ENCODE peak calls at places on chromosomes 5 and 9, in six cellular contexts. S is HuH-7; K is AG08395; Q is upper lobe of right lung; H is CD8-positive, alpha-beta T cell; N is IMR-90. R is an unnamed sample.

GRCh38 chr5:42487077-42487476 is 63.8 kb downstream of the GHR start:
- DNase-seq in N (no peak), K (no peak), Q (no peak), H (no peak), S (no peak), R (no peak)

GRCh38 chr9:15211160-15211993 is 95.6 kb downstream of the TTC39B start:
- DNase-seq in H (peak; percentile 30), S (peak; percentile 20), N (peak; percentile 79), K (peak; percentile 61), Q (no peak), R (no peak)

GRCh38 chr5:132787076-132787475 is 10.0 kb upstream of the SEPTIN8 start:
- DNase-seq in Q (no peak), H (no peak), N (peak; percentile 66), K (peak; percentile 84), S (no peak), R (no peak)

GRCh38 chr5:175860531-175861045 is 10.8 kb upstream of the CPLX2 start:
- DNase-seq in K (no peak), Q (no peak), S (no peak), N (no peak), H (no peak), R (no peak)

GRCh38 chr5:56409331-56410190 is 176.4 kb upstream of the ANKRD55 start:
- DNase-seq in H (no peak), S (no peak), K (peak; percentile 64), Q (no peak), N (peak; percentile 99), R (no peak)

GRCh38 chr5:54845567-54845941 is 139.8 kb downstream of the ESM1 start:
- DNase-seq in H (no peak), K (peak; percentile 56), S (no peak), Q (no peak), N (peak; percentile 75), R (no peak)

GRCh38 chr5:54807421-54807820 is 178.0 kb downstream of the ESM1 start:
- DNase-seq in Q (no peak), K (peak; percentile 77), H (no peak), S (no peak), N (peak; percentile 86), R (no peak)

GRCh38 chr9:136059321-136059791 is 35.7 kb downstream of the NACC2 start:
- DNase-seq in S (no peak), Q (peak; percentile 57), H (no peak), K (no peak), N (no peak), R (peak; percentile 59)

GRCh38 chr5:66960373-66961137 is 236.0 kb downstream of the CD180 start:
- DNase-seq in H (no peak), K (peak; percentile 41), N (peak; percentile 10), Q (no peak), S (peak; percentile 8), R (no peak)

GRCh38 chr9:73565833-73566465 is 414.3 kb downstream of the ANXA1 start:
- DNase-seq in S (peak; percentile 5), H (no peak), K (no peak), Q (no peak), N (no peak), R (no peak)

GRCh38 chr5:33408816-33409215 is 31.9 kb upstream of the TARS1 start:
- DNase-seq in N (no peak), K (peak; percentile 53), H (no peak), S (no peak), Q (no peak), R (no peak)

GRCh38 chr5:123094919-123095693 is 6.1 kb downstream of the PRDM6 start:
- DNase-seq in K (no peak), S (peak; percentile 55), Q (no peak), N (peak; percentile 18), H (no peak), R (no peak)